ENCODE peak calls at places on chromosome 11, in nine cellular contexts. W, R, S, G, V, H, L, T and F are unnamed samples.

GRCh38 chr11:3080104-3080503 is 22.9 kb upstream of the CARS1 start:
- DNase-seq in W (no peak), R (peak; percentile 28), S (no peak), G (no peak), V (no peak), H (no peak), L (no peak), T (no peak), F (no peak)

GRCh38 chr11:60878245-60879101 is 11.1 kb downstream of the ZP1 start:
- DNase-seq in W (no peak), R (no peak), S (no peak), G (no peak), V (no peak), H (peak; percentile 32), L (no peak), T (no peak), F (no peak)

GRCh38 chr11:75024764-75025211 is 36.1 kb downstream of the NEU3 start:
- DNase-seq in W (no peak), R (no peak), S (no peak), G (no peak), V (no peak), H (no peak), L (peak; percentile 29), T (no peak), F (no peak)

GRCh38 chr11:43269229-43269928 is 42.4 kb upstream of the API5 start:
- DNase-seq in W (no peak), R (no peak), S (no peak), G (no peak), V (no peak), H (no peak), L (no peak), T (no peak), F (no peak)

GRCh38 chr11:79227732-79228416 is 213.0 kb downstream of the TENM4 start:
- DNase-seq in W (no peak), R (no peak), S (no peak), G (no peak), V (no peak), H (no peak), L (no peak), T (no peak), F (no peak)

GRCh38 chr11:1691027-1691877 is 5.7 kb upstream of the KRTAP5-6 start:
- DNase-seq in W (no peak), R (no peak), S (no peak), G (no peak), V (no peak), H (no peak), L (no peak), T (no peak), F (no peak)

GRCh38 chr11:126113515-126113957 is 50.9 kb upstream of the CDON start:
- DNase-seq in W (no peak), R (peak; percentile 70), S (no peak), G (peak; percentile 99), V (no peak), H (no peak), L (no peak), T (no peak), F (peak; percentile 90)

GRCh38 chr11:61713464-61713863 is 33.3 kb downstream of the DAGLA start:
- DNase-seq in W (no peak), R (no peak), S (no peak), G (no peak), V (no peak), H (peak; percentile 84), L (no peak), T (no peak), F (no peak)

GRCh38 chr11:47274495-47275235 is 4.7 kb downstream of the MADD start:
- DNase-seq in W (no peak), R (no peak), S (no peak), G (no peak), V (no peak), H (no peak), L (no peak), T (no peak), F (no peak)

GRCh38 chr11:128894685-128895084 is 3.5 kb downstream of the KCNJ5 start:
- DNase-seq in W (no peak), R (no peak), S (no peak), G (no peak), V (no peak), H (no peak), L (no peak), T (no peak), F (peak; percentile 80)

GRCh38 chr11:93659841-93660240 is 1.6 kb upstream of the CEP295 start:
- DNase-seq in W (no peak), R (peak; percentile 67), S (no peak), G (no peak), V (no peak), H (no peak), L (no peak), T (no peak), F (no peak)

GRCh38 chr11:120023551-120023950 is 114.4 kb downstream of the TRIM29 start:
- DNase-seq in W (no peak), R (no peak), S (no peak), G (no peak), V (no peak), H (no peak), L (no peak), T (no peak), F (no peak)

GRCh38 chr11:26993965-26994446 is at the start of gene FIBIN:
- DNase-seq in W (no peak), R (peak; percentile 26), S (no peak), G (no peak), V (no peak), H (peak; percentile 91), L (no peak), T (no peak), F (no peak)

GRCh38 chr11:65867284-65868071 is 5.1 kb downstream of the EFEMP2 start:
- DNase-seq in W (no peak), R (no peak), S (no peak), G (no peak), V (no peak), H (peak; percentile 68), L (no peak), T (no peak), F (no peak)

GRCh38 chr11:119684361-119685072 is 44.5 kb downstream of the NECTIN1 start:
- DNase-seq in W (no peak), R (peak; percentile 89), S (no peak), G (peak; percentile 87), V (no peak), H (no peak), L (no peak), T (no peak), F (no peak)

GRCh38 chr11:1333091-1333772 is 23.8 kb upstream of the TOLLIP start:
- DNase-seq in W (no peak), R (no peak), S (no peak), G (no peak), V (no peak), H (no peak), L (no peak), T (no peak), F (no peak)

GRCh38 chr11:106032861-106033260 is 10.8 kb upstream of the MSANTD4 start:
- DNase-seq in W (no peak), R (no peak), S (no peak), G (no peak), V (no peak), H (no peak), L (no peak), T (no peak), F (no peak)

GRCh38 chr11:112270551-112271180 is 10.0 kb upstream of the PLET1 start:
- DNase-seq in W (no peak), R (no peak), S (no peak), G (no peak), V (no peak), H (no peak), L (no peak), T (no peak), F (no peak)

GRCh38 chr11:59117774-59118173 is 10.7 kb downstream of the FAM111B start:
- DNase-seq in W (no peak), R (no peak), S (no peak), G (no peak), V (no peak), H (no peak), L (no peak), T (no peak), F (no peak)

GRCh38 chr11:125685228-125685627 is 4.6 kb upstream of the ACRV1 start:
- DNase-seq in W (no peak), R (no peak), S (no peak), G (no peak), V (no peak), H (no peak), L (no peak), T (no peak), F (no peak)

GRCh38 chr11:61602775-61603569 is 22.1 kb upstream of the SYT7 start:
- DNase-seq in W (no peak), R (peak; percentile 89), S (no peak), G (peak; percentile 98), V (no peak), H (no peak), L (peak; percentile 82), T (no peak), F (peak; percentile 65)

GRCh38 chr11:104694259-104695070 is 203.8 kb downstream of the CASP12 start:
- DNase-seq in W (no peak), R (peak; percentile 85), S (no peak), G (no peak), V (no peak), H (no peak), L (no peak), T (no peak), F (no peak)

GRCh38 chr11:13098067-13098466 is 89.0 kb downstream of the RASSF10 start:
- DNase-seq in W (no peak), R (peak; percentile 18), S (no peak), G (peak; percentile 88), V (no peak), H (no peak), L (peak; percentile 9), T (no peak), F (no peak)

GRCh38 chr11:12321217-12321937 is 56.0 kb upstream of the PARVA start:
- DNase-seq in W (no peak), R (no peak), S (no peak), G (no peak), V (no peak), H (no peak), L (no peak), T (no peak), F (no peak)

GRCh38 chr11:65417702-65418430 is 4.7 kb upstream of the NEAT1 start:
- DNase-seq in W (no peak), R (no peak), S (no peak), G (no peak), V (no peak), H (no peak), L (no peak), T (peak; percentile 23), F (no peak)

GRCh38 chr11:126601136-126601535 is 245.7 kb downstream of the ST3GAL4 start:
- DNase-seq in W (no peak), R (no peak), S (no peak), G (no peak), V (no peak), H (no peak), L (no peak), T (no peak), F (no peak)

GRCh38 chr11:113906515-113906914 is 1.9 kb downstream of the HTR3B start:
- DNase-seq in W (no peak), R (no peak), S (no peak), G (no peak), V (no peak), H (no peak), L (no peak), T (no peak), F (no peak)

GRCh38 chr11:17475666-17476316 is 854 bp downstream of the ABCC8 start:
- DNase-seq in W (no peak), R (no peak), S (no peak), G (no peak), V (no peak), H (no peak), L (peak; percentile 15), T (no peak), F (no peak)

GRCh38 chr11:114832532-114833125 is 154.3 kb downstream of the NXPE2 start:
- DNase-seq in W (no peak), R (no peak), S (peak; percentile 30), G (no peak), V (no peak), H (no peak), L (no peak), T (no peak), F (no peak)

GRCh38 chr11:34379081-34379480 is 21.3 kb upstream of the ABTB2 start:
- DNase-seq in W (no peak), R (peak; percentile 84), S (no peak), G (peak; percentile 59), V (no peak), H (no peak), L (no peak), T (no peak), F (no peak)

GRCh38 chr11:38013157-38013556 is 1415.1 kb upstream of the RAG2 start:
- DNase-seq in W (no peak), R (no peak), S (no peak), G (no peak), V (no peak), H (no peak), L (no peak), T (no peak), F (no peak)